ENCODE peak calls at places on chromosome 6, in six cellular contexts. One of them, this sample, is unnamed.

GRCh38 chr6:89387516-89388222 is 24.4 kb downstream of the RRAGD start:
- DNase-seq in lower lobe of right lung: no peak
- DNase-seq in GM23338: no peak
- DNase-seq in naive thymus-derived CD4-positive, alpha-beta T cell: no peak
- DNase-seq in NT2/D1: no peak
- DNase-seq in small intestine: no peak
- DNase-seq in this sample: no peak

GRCh38 chr6:16470502-16471221 is 232.3 kb downstream of the GMPR start:
- DNase-seq in lower lobe of right lung: no peak
- DNase-seq in GM23338: no peak
- DNase-seq in naive thymus-derived CD4-positive, alpha-beta T cell: no peak
- DNase-seq in NT2/D1: no peak
- DNase-seq in small intestine: no peak
- DNase-seq in this sample: no peak

GRCh38 chr6:28977351-28978136 is 27.6 kb downstream of the ZNF311 start:
- DNase-seq in lower lobe of right lung: peak; percentile 61
- DNase-seq in GM23338: peak; percentile 75
- DNase-seq in naive thymus-derived CD4-positive, alpha-beta T cell: no peak
- DNase-seq in NT2/D1: no peak
- DNase-seq in small intestine: no peak
- DNase-seq in this sample: peak; percentile 84

GRCh38 chr6:155528982-155529453 is 73.4 kb upstream of the NOX3 start:
- DNase-seq in lower lobe of right lung: no peak
- DNase-seq in GM23338: no peak
- DNase-seq in naive thymus-derived CD4-positive, alpha-beta T cell: no peak
- DNase-seq in NT2/D1: no peak
- DNase-seq in small intestine: peak; percentile 1
- DNase-seq in this sample: peak; percentile 92

GRCh38 chr6:94052754-94053153 is 633.4 kb upstream of the EPHA7 start:
- DNase-seq in lower lobe of right lung: no peak
- DNase-seq in GM23338: peak; percentile 34
- DNase-seq in naive thymus-derived CD4-positive, alpha-beta T cell: no peak
- DNase-seq in NT2/D1: no peak
- DNase-seq in small intestine: no peak
- DNase-seq in this sample: peak; percentile 1

GRCh38 chr6:106431972-106432371 is 71.5 kb downstream of the CRYBG1 start:
- DNase-seq in lower lobe of right lung: no peak
- DNase-seq in GM23338: no peak
- DNase-seq in naive thymus-derived CD4-positive, alpha-beta T cell: no peak
- DNase-seq in NT2/D1: no peak
- DNase-seq in small intestine: no peak
- DNase-seq in this sample: no peak

GRCh38 chr6:138503881-138504680 is 4.8 kb upstream of the NHSL1 start:
- DNase-seq in lower lobe of right lung: no peak
- DNase-seq in GM23338: no peak
- DNase-seq in naive thymus-derived CD4-positive, alpha-beta T cell: no peak
- DNase-seq in NT2/D1: no peak
- DNase-seq in small intestine: peak; percentile 93
- DNase-seq in this sample: peak; percentile 14

GRCh38 chr6:17740559-17741220 is 34.0 kb upstream of the NUP153 start:
- DNase-seq in lower lobe of right lung: no peak
- DNase-seq in GM23338: no peak
- DNase-seq in naive thymus-derived CD4-positive, alpha-beta T cell: no peak
- DNase-seq in NT2/D1: no peak
- DNase-seq in small intestine: no peak
- DNase-seq in this sample: no peak

GRCh38 chr6:167713088-167713475 is 113.6 kb upstream of the AFDN start:
- DNase-seq in lower lobe of right lung: no peak
- DNase-seq in GM23338: no peak
- DNase-seq in naive thymus-derived CD4-positive, alpha-beta T cell: no peak
- DNase-seq in NT2/D1: no peak
- DNase-seq in small intestine: no peak
- DNase-seq in this sample: no peak

GRCh38 chr6:109356237-109356636 is 26.0 kb downstream of the CD164 start:
- DNase-seq in lower lobe of right lung: no peak
- DNase-seq in GM23338: no peak
- DNase-seq in naive thymus-derived CD4-positive, alpha-beta T cell: no peak
- DNase-seq in NT2/D1: no peak
- DNase-seq in small intestine: no peak
- DNase-seq in this sample: no peak

GRCh38 chr6:90788781-90789180 is 201.9 kb upstream of the MAP3K7 start:
- DNase-seq in lower lobe of right lung: no peak
- DNase-seq in GM23338: no peak
- DNase-seq in naive thymus-derived CD4-positive, alpha-beta T cell: no peak
- DNase-seq in NT2/D1: no peak
- DNase-seq in small intestine: no peak
- DNase-seq in this sample: no peak

GRCh38 chr6:37650071-37650481 is 47.6 kb downstream of the MDGA1 start:
- DNase-seq in lower lobe of right lung: no peak
- DNase-seq in GM23338: peak; percentile 89
- DNase-seq in naive thymus-derived CD4-positive, alpha-beta T cell: no peak
- DNase-seq in NT2/D1: peak; percentile 16
- DNase-seq in small intestine: peak; percentile 25
- DNase-seq in this sample: peak; percentile 67

GRCh38 chr6:75427342-75427741 is 66.3 kb downstream of the FILIP1 start:
- DNase-seq in lower lobe of right lung: no peak
- DNase-seq in GM23338: no peak
- DNase-seq in naive thymus-derived CD4-positive, alpha-beta T cell: no peak
- DNase-seq in NT2/D1: no peak
- DNase-seq in small intestine: no peak
- DNase-seq in this sample: no peak

GRCh38 chr6:159089909-159090308 is 45.1 kb upstream of the TAGAP start:
- DNase-seq in lower lobe of right lung: no peak
- DNase-seq in GM23338: no peak
- DNase-seq in naive thymus-derived CD4-positive, alpha-beta T cell: no peak
- DNase-seq in NT2/D1: no peak
- DNase-seq in small intestine: no peak
- DNase-seq in this sample: no peak

GRCh38 chr6:63724721-63725120 is 89.1 kb downstream of the PHF3 start:
- DNase-seq in lower lobe of right lung: no peak
- DNase-seq in GM23338: no peak
- DNase-seq in naive thymus-derived CD4-positive, alpha-beta T cell: no peak
- DNase-seq in NT2/D1: no peak
- DNase-seq in small intestine: peak; percentile 54
- DNase-seq in this sample: no peak

GRCh38 chr6:45163952-45164766 is 164.0 kb upstream of the RUNX2 start:
- DNase-seq in lower lobe of right lung: no peak
- DNase-seq in GM23338: no peak
- DNase-seq in naive thymus-derived CD4-positive, alpha-beta T cell: no peak
- DNase-seq in NT2/D1: no peak
- DNase-seq in small intestine: no peak
- DNase-seq in this sample: no peak

GRCh38 chr6:149102324-149102723 is 215.2 kb upstream of the TAB2 start:
- DNase-seq in lower lobe of right lung: no peak
- DNase-seq in GM23338: no peak
- DNase-seq in naive thymus-derived CD4-positive, alpha-beta T cell: no peak
- DNase-seq in NT2/D1: no peak
- DNase-seq in small intestine: no peak
- DNase-seq in this sample: no peak
- H3K4me3 ChIP-seq in lower lobe of right lung: no peak overlapping the region
- H3K4me3 ChIP-seq in GM23338: no peak overlapping the region
- H3K4me3 ChIP-seq in naive thymus-derived CD4-positive, alpha-beta T cell: no peak overlapping the region
- H3K4me3 ChIP-seq in NT2/D1: no peak overlapping the region
- H3K4me3 ChIP-seq in small intestine: no peak overlapping the region
- H3K4me3 ChIP-seq in this sample: no peak overlapping the region

GRCh38 chr6:52504778-52505127 is 72.1 kb downstream of the TRAM2 start:
- DNase-seq in lower lobe of right lung: no peak
- DNase-seq in GM23338: no peak
- DNase-seq in naive thymus-derived CD4-positive, alpha-beta T cell: no peak
- DNase-seq in NT2/D1: no peak
- DNase-seq in small intestine: no peak
- DNase-seq in this sample: no peak
- H3K4me3 ChIP-seq in lower lobe of right lung: no peak overlapping the region
- H3K4me3 ChIP-seq in GM23338: no peak overlapping the region
- H3K4me3 ChIP-seq in naive thymus-derived CD4-positive, alpha-beta T cell: no peak overlapping the region
- H3K4me3 ChIP-seq in NT2/D1: no peak overlapping the region
- H3K4me3 ChIP-seq in small intestine: no peak overlapping the region
- H3K4me3 ChIP-seq in this sample: no peak overlapping the region

GRCh38 chr6:26593278-26594127 is 3.2 kb upstream of the ABT1 start:
- DNase-seq in lower lobe of right lung: no peak
- DNase-seq in GM23338: no peak
- DNase-seq in naive thymus-derived CD4-positive, alpha-beta T cell: no peak
- DNase-seq in NT2/D1: no peak
- DNase-seq in small intestine: no peak
- DNase-seq in this sample: no peak
- H3K4me3 ChIP-seq in lower lobe of right lung: no peak overlapping the region
- H3K4me3 ChIP-seq in GM23338: peak overlapping the region; percentile 66
- H3K4me3 ChIP-seq in naive thymus-derived CD4-positive, alpha-beta T cell: no peak overlapping the region
- H3K4me3 ChIP-seq in NT2/D1: peak overlapping the region; percentile 40
- H3K4me3 ChIP-seq in small intestine: no peak overlapping the region
- H3K4me3 ChIP-seq in this sample: no peak overlapping the region

GRCh38 chr6:34536959-34537848 is 18.9 kb downstream of the SPDEF start:
- DNase-seq in lower lobe of right lung: no peak
- DNase-seq in GM23338: no peak
- DNase-seq in naive thymus-derived CD4-positive, alpha-beta T cell: no peak
- DNase-seq in NT2/D1: no peak
- DNase-seq in small intestine: no peak
- DNase-seq in this sample: no peak
- H3K4me3 ChIP-seq in lower lobe of right lung: no peak overlapping the region
- H3K4me3 ChIP-seq in GM23338: no peak overlapping the region
- H3K4me3 ChIP-seq in naive thymus-derived CD4-positive, alpha-beta T cell: no peak overlapping the region
- H3K4me3 ChIP-seq in NT2/D1: no peak overlapping the region
- H3K4me3 ChIP-seq in small intestine: no peak overlapping the region
- H3K4me3 ChIP-seq in this sample: no peak overlapping the region

DNA sequence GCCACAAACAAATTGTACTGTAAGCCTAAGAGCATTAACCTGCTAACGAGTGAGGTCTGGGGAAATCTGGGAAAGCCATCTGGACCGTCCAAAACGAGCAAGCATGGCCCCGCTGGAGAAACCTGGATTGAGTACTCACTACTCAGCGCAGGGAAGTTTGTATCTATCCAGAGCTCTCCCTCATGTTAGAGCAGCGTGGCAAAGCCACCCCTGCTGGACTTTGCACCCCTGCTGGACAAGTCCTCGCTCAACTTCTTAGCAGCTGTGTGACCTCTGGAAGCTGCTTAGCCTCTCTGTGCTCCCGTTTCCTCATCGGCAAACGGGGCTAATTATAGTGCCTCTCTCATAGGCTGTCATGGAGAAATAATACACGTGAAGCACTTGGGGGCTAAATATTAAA is 37.4 kb downstream of the PSMG4 start:
- DNase-seq in lower lobe of right lung: no peak
- DNase-seq in GM23338: no peak
- DNase-seq in naive thymus-derived CD4-positive, alpha-beta T cell: no peak
- DNase-seq in NT2/D1: no peak
- DNase-seq in small intestine: peak; percentile 66
- DNase-seq in this sample: no peak
- H3K4me3 ChIP-seq in lower lobe of right lung: no peak overlapping the region
- H3K4me3 ChIP-seq in GM23338: no peak overlapping the region
- H3K4me3 ChIP-seq in naive thymus-derived CD4-positive, alpha-beta T cell: no peak overlapping the region
- H3K4me3 ChIP-seq in NT2/D1: no peak overlapping the region
- H3K4me3 ChIP-seq in small intestine: no peak overlapping the region
- H3K4me3 ChIP-seq in this sample: no peak overlapping the region

This sample was measured in cardiac muscle cell.